ENCODE peak calls at places on chromosomes 4 and X, in seven cellular contexts. C is uterus, Z is osteoblast, M is colonic mucosa, J is tibial artery, H is iPS DF 6.9, N is tibial nerve. F is an unnamed sample. For H3K4me1, the result is how much of the 10 kb centered on the place peaks cover.

GRCh38 chrX:125778256-125778655 is 387.8 kb downstream of the DCAF12L2 start:
- DNase-seq in H (no peak), Z (no peak), C (no peak), J (no peak), M (no peak), N (no peak), F (no peak)

GRCh38 chr4:153971878-153972277 is 183.0 kb upstream of the SFRP2 start:
- DNase-seq in C (no peak), H (no peak), N (no peak), J (no peak), M (no peak), Z (peak), F (no peak)

GRCh38 chrX:69531031-69531755 is 27.1 kb downstream of the NALF2 start:
- DNase-seq in J (no peak), H (no peak), Z (peak), M (no peak), N (no peak), C (no peak), F (no peak)

GRCh38 chr4:11471613-11472012 is 42.9 kb upstream of the HS3ST1 start:
- DNase-seq in H (no peak), C (no peak), M (peak), J (no peak), N (peak), Z (no peak), F (no peak)

GRCh38 chr4:38529189-38530115 is 134.5 kb upstream of the KLF3 start:
- DNase-seq in Z (no peak), J (no peak), N (no peak), C (no peak), M (peak), H (no peak), F (no peak)

GRCh38 chr4:66284991-66285451 is 614.7 kb upstream of the EPHA5 start:
- DNase-seq in H (no peak), M (no peak), C (no peak), J (no peak), Z (no peak), N (no peak), F (no peak)

GRCh38 chr4:115090483-115091075 is 22.8 kb downstream of the NDST4 start:
- DNase-seq in Z (no peak), H (peak), M (no peak), C (no peak), N (no peak), J (no peak), F (no peak)

GRCh38 chr4:77903186-77903585 is 40.6 kb downstream of the MRPL1 start:
- DNase-seq in C (no peak), J (no peak), M (no peak), N (no peak), Z (no peak), H (no peak), F (no peak)

GRCh38 chr4:40583850-40584439 is 45.7 kb downstream of the RBM47 start:
- DNase-seq in C (no peak), Z (peak), J (no peak), H (no peak), M (no peak), N (no peak), F (no peak)

GRCh38 chr4:126130200-126130599 is 815.4 kb downstream of the FAT4 start:
- DNase-seq in C (no peak), N (no peak), Z (no peak), H (no peak), J (no peak), M (no peak), F (no peak)

GRCh38 chrX:12447448-12448154 is 309.3 kb downstream of the FRMPD4 start:
- DNase-seq in H (no peak), M (no peak), C (peak), J (no peak), Z (no peak), N (peak), F (no peak)

GRCh38 chr4:185335579-185335978 is 60.1 kb downstream of the LRP2BP start:
- DNase-seq in C (no peak), M (no peak), J (no peak), N (no peak), Z (no peak), H (no peak), F (no peak)

GRCh38 chr4:76738081-76738931 is 159.6 kb downstream of the SOWAHB start:
- DNase-seq in C (peak), Z (peak), J (peak), N (no peak), M (no peak), H (no peak), F (no peak)

GRCh38 chr4:75370582-75370981 is 143.6 kb downstream of the RCHY1 start:
- DNase-seq in Z (no peak), J (no peak), M (no peak), N (no peak), H (no peak), C (no peak), F (no peak)

GRCh38 chrX:19040373-19040772 is 56.5 kb upstream of the PHKA2 start:
- DNase-seq in C (no peak), J (no peak), H (no peak), N (no peak), M (no peak), Z (no peak), F (no peak)

GRCh38 chr4:112098841-112099240 is 46.4 kb upstream of the FAM241A start:
- DNase-seq in H (no peak), J (no peak), M (no peak), C (no peak), Z (no peak), N (no peak), F (no peak)

GRCh38 chrX:150664290-150664689 is 28.9 kb upstream of the MTMR1 start:
- DNase-seq in Z (no peak), M (no peak), C (no peak), J (peak), N (no peak), H (no peak), F (no peak)

GRCh38 chr4:46442963-46443362 is 53.0 kb upstream of the GABRA2 start:
- DNase-seq in N (no peak), M (no peak), Z (no peak), J (no peak), H (no peak), C (no peak), F (no peak)

GRCh38 chr4:8829584-8829983 is 42.1 kb downstream of the HMX1 start:
- DNase-seq in H (no peak), J (peak), Z (no peak), N (no peak), C (no peak), M (no peak), F (peak)

GRCh38 chr4:30757357-30757756 is 37.2 kb downstream of the PCDH7 start:
- DNase-seq in J (no peak), M (no peak), H (no peak), C (no peak), Z (peak), N (no peak), F (no peak)

GRCh38 chr4:6257243-6258025 is 12.2 kb upstream of the WFS1 start:
- DNase-seq in Z (peak), H (no peak), M (no peak), J (no peak), C (no peak), N (no peak), F (no peak)

GRCh38 chrX:54029543-54030143 is 14.6 kb downstream of the PHF8 start:
- DNase-seq in Z (no peak), H (no peak), J (no peak), N (no peak), C (no peak), M (no peak), F (no peak)

GRCh38 chr4:142777045-142777743 is 68.9 kb downstream of the INPP4B start:
- DNase-seq in N (no peak), Z (no peak), J (no peak), M (peak), C (no peak), H (no peak), F (no peak)

GRCh38 chr4:168633474-168633873 is 136.6 kb downstream of the PALLD start:
- DNase-seq in Z (no peak), N (no peak), H (no peak), C (no peak), M (no peak), J (no peak), F (no peak)

GRCh38 chr4:2583517-2583916 is 47.1 kb downstream of the FAM193A start:
- DNase-seq in N (no peak), Z (no peak), C (no peak), M (no peak), H (no peak), J (no peak), F (no peak)

GRCh38 chrX:15745179-15745578 is 7.1 kb downstream of the CA5B start:
- DNase-seq in Z (no peak), C (no peak), N (no peak), H (no peak), M (no peak), J (no peak), F (no peak)

GRCh38 chrX:17547658-17548057 is 172.7 kb downstream of the NHS start:
- DNase-seq in J (no peak), H (no peak), M (peak), N (no peak), Z (no peak), C (peak), F (no peak)

GRCh38 chr4:156941940-156942548 is 29.6 kb downstream of the PDGFC start:
- DNase-seq in C (peak), J (no peak), N (no peak), H (peak), M (peak), Z (peak), F (no peak)

GRCh38 chr4:41256131-41256739 is 493 bp upstream of the UCHL1 start:
- DNase-seq in C (no peak), J (no peak), M (no peak), H (no peak), Z (no peak), N (no peak), F (no peak)

GRCh38 chrX:72125331-72126047 is 6.2 kb downstream of the RTL5 start:
- DNase-seq in H (no peak), M (no peak), C (no peak), N (no peak), J (no peak), Z (no peak), F (no peak)
- H3K4me1 ChIP-seq in H (under half), M (under half), C (under half), N (under half), J (under half), Z (under half), F (under half)

GRCh38 chrX:153725832-153726285 is 1.2 kb downstream of the ABCD1 start:
- DNase-seq in J (no peak), Z (no peak), H (no peak), N (no peak), C (peak), M (no peak), F (no peak)
- H3K4me1 ChIP-seq in J (under half), Z (under half), H (under half), N (under half), C (under half), M (under half), F (half or more)

GRCh38 chr4:82430193-82431025 is at the start of the genes ENOPH1 and HNRNPDL:
- DNase-seq in M (peak), J (peak), Z (peak), H (peak), C (peak), N (peak), F (peak)
- H3K4me1 ChIP-seq in M (under half), J (under half), Z (under half), H (under half), C (under half), N (under half), F (under half)

GRCh38 chr4:26349496-26349895 is 28.7 kb downstream of the RBPJ start:
- DNase-seq in Z (no peak), J (no peak), C (no peak), H (no peak), M (no peak), N (no peak), F (no peak)
- H3K4me1 ChIP-seq in Z (under half), J (under half), C (under half), H (under half), M (under half), N (under half), F (under half)

GRCh38 chrX:48939417-48940228 is 17.8 kb downstream of the OTUD5 start:
- DNase-seq in H (no peak), Z (no peak), M (no peak), N (no peak), J (no peak), C (no peak), F (no peak)

GRCh38 chrX:48936429-48937064 is 17.7 kb upstream of the PIM2 start:
- DNase-seq in C (no peak), H (no peak), J (no peak), M (no peak), N (no peak), Z (no peak), F (no peak)

GRCh38 chrX:48934581-48935331 is 15.9 kb upstream of the PIM2 start:
- DNase-seq in H (no peak), C (no peak), J (no peak), N (no peak), Z (no peak), M (no peak), F (no peak)

GRCh38 chrX:48938721-48939416 is 18.5 kb downstream of the OTUD5 start:
- DNase-seq in C (no peak), H (no peak), J (no peak), N (no peak), M (no peak), Z (no peak), F (no peak)

GRCh38 chrX:48937065-48937907 is 18.5 kb upstream of the PIM2 start:
- DNase-seq in N (peak), H (no peak), J (no peak), M (peak), C (no peak), Z (peak), F (no peak)
- H3K4me1 ChIP-seq in N (under half), H (under half), J (under half), M (under half), C (under half), Z (under half), F (under half)